ENCODE peak calls at places on chromosomes 1 and 21, in eight cellular contexts. B is Daoy; Y is HFFc6; F is NCI-H1436; G is stimulated activated CD8-positive, alpha-beta memory T cell treated with anti-CD3 and anti-CD28 coated beads, Interleukin-15, amount 100 ng/mL, for 1 hour; E is BJ; X is stromal cell of bone marrow; H is Ammon's horn. Q is an unnamed sample.

GRCh38 chr1:85199667-85200366 is 999 bp downstream of the SYDE2 start:
- DNase-seq in B (no peak), Y (no peak), F (no peak), G (no peak), E (no peak), X (no peak), H (no peak), Q (no peak)

GRCh38 chr1:207039380-207040180 is 7.0 kb upstream of the C1orf116 start:
- DNase-seq in B (no peak), Y (no peak), F (no peak), G (no peak), E (no peak), X (no peak), H (no peak), Q (no peak)

GRCh38 chr1:21278898-21279819 is 11.1 kb downstream of the ECE1 start:
- DNase-seq in B (no peak), Y (no peak), F (no peak), G (no peak), E (no peak), X (no peak), H (no peak), Q (no peak)

GRCh38 chr1:119159963-119160362 is 19.5 kb upstream of the WARS2 start:
- DNase-seq in B (no peak), Y (no peak), F (no peak), G (no peak), E (no peak), X (no peak), H (peak), Q (no peak)

GRCh38 chr1:165228676-165229075 is 127.8 kb downstream of the LMX1A start:
- DNase-seq in B (no peak), Y (no peak), F (no peak), G (no peak), E (no peak), X (no peak), H (no peak), Q (no peak)

GRCh38 chr21:44999972-45000636 is 60.3 kb downstream of the SLX9 start:
- DNase-seq in B (no peak), Y (no peak), F (no peak), G (no peak), E (no peak), X (no peak), H (no peak), Q (no peak)

GRCh38 chr1:38235705-38236104 is 189.1 kb upstream of the POU3F1 start:
- DNase-seq in B (peak), Y (peak), F (no peak), G (no peak), E (peak), X (peak), H (no peak), Q (peak)

GRCh38 chr1:183019126-183019740 is 4.0 kb upstream of the LAMC1 start:
- DNase-seq in B (no peak), Y (no peak), F (no peak), G (no peak), E (no peak), X (no peak), H (no peak), Q (no peak)

GRCh38 chr1:198681831-198682756 is 43.3 kb downstream of the PTPRC start:
- DNase-seq in B (peak), Y (peak), F (peak), G (peak), E (peak), X (peak), H (peak), Q (peak)

GRCh38 chr1:70034403-70034802 is 171.0 kb downstream of the LRRC40 start:
- DNase-seq in B (peak), Y (peak), F (peak), G (no peak), E (no peak), X (no peak), H (no peak), Q (peak)

GRCh38 chr1:54223441-54224202 is 23.7 kb downstream of the MRPL37 start:
- DNase-seq in B (no peak), Y (no peak), F (no peak), G (no peak), E (no peak), X (no peak), H (no peak), Q (no peak)

GRCh38 chr21:34243562-34243961 is 120.2 kb upstream of the KCNE2 start:
- DNase-seq in B (peak), Y (no peak), F (no peak), G (no peak), E (no peak), X (no peak), H (no peak), Q (no peak)

GRCh38 chr1:155198547-155198906 is 9.2 kb downstream of the THBS3 start:
- DNase-seq in B (no peak), Y (no peak), F (no peak), G (no peak), E (no peak), X (no peak), H (no peak), Q (no peak)

GRCh38 chr1:43881415-43881814 is 52.2 kb upstream of the ARTN start:
- DNase-seq in B (no peak), Y (no peak), F (no peak), G (no peak), E (no peak), X (no peak), H (no peak), Q (no peak)

GRCh38 chr1:14552246-14552970 is 46.1 kb upstream of the KAZN start:
- DNase-seq in B (no peak), Y (no peak), F (no peak), G (no peak), E (no peak), X (no peak), H (peak), Q (no peak)

GRCh38 chr1:61486783-61487505 is 238.0 kb downstream of the TM2D1 start:
- DNase-seq in B (peak), Y (no peak), F (no peak), G (no peak), E (no peak), X (no peak), H (no peak), Q (no peak)

GRCh38 chr1:6544831-6545230 is 9.5 kb downstream of the NOL9 start:
- DNase-seq in B (peak), Y (no peak), F (no peak), G (no peak), E (no peak), X (peak), H (no peak), Q (no peak)

GRCh38 chr1:203663294-203663693 is 36.7 kb downstream of the ATP2B4 start:
- DNase-seq in B (peak), Y (peak), F (no peak), G (no peak), E (peak), X (peak), H (no peak), Q (peak)

GRCh38 chr1:219928791-219929118 is 398 bp upstream of the SLC30A10 start:
- DNase-seq in B (no peak), Y (no peak), F (no peak), G (no peak), E (no peak), X (no peak), H (no peak), Q (no peak)

Q was measured in GM04504.